ENCODE peak calls at places on chromosome 2, in seven cellular contexts. One of them, this sample, is unnamed.

GRCh38 chr2:71082402-71083252 is 14.2 kb downstream of the NAGK start:
- DNase-seq in A549: no peak
- DNase-seq in SK-N-SH: no peak
- DNase-seq in GM12878: no peak
- DNase-seq in K562: no peak
- DNase-seq in GM23338: no peak
- DNase-seq in HCT116: no peak
- DNase-seq in this sample: no peak

GRCh38 chr2:231364061-231364460 is 31.4 kb upstream of the B3GNT7 start:
- DNase-seq in A549: no peak
- DNase-seq in SK-N-SH: no peak
- DNase-seq in GM12878: no peak
- DNase-seq in K562: no peak
- DNase-seq in GM23338: no peak
- DNase-seq in HCT116: no peak
- DNase-seq in this sample: no peak

GRCh38 chr2:102103992-102104871 is 38.3 kb upstream of the IL1R1 start:
- DNase-seq in A549: no peak
- DNase-seq in SK-N-SH: no peak
- DNase-seq in GM12878: peak
- DNase-seq in K562: no peak
- DNase-seq in GM23338: no peak
- DNase-seq in HCT116: no peak
- DNase-seq in this sample: peak

GRCh38 chr2:226030369-226031077 is 631.0 kb downstream of the NYAP2 start:
- DNase-seq in A549: no peak
- DNase-seq in SK-N-SH: peak
- DNase-seq in GM12878: no peak
- DNase-seq in K562: no peak
- DNase-seq in GM23338: peak
- DNase-seq in HCT116: peak
- DNase-seq in this sample: peak

GRCh38 chr2:234669611-234670010 is 172.7 kb upstream of the ARL4C start:
- DNase-seq in A549: no peak
- DNase-seq in SK-N-SH: no peak
- DNase-seq in GM12878: no peak
- DNase-seq in K562: no peak
- DNase-seq in GM23338: peak
- DNase-seq in HCT116: no peak
- DNase-seq in this sample: no peak

GRCh38 chr2:116319935-116320334 is 1494.6 kb upstream of the DDX18 start:
- DNase-seq in A549: no peak
- DNase-seq in SK-N-SH: no peak
- DNase-seq in GM12878: no peak
- DNase-seq in K562: no peak
- DNase-seq in GM23338: peak
- DNase-seq in HCT116: no peak
- DNase-seq in this sample: no peak

GRCh38 chr2:234492687-234493086 is 4.2 kb downstream of the ARL4C start:
- DNase-seq in A549: no peak
- DNase-seq in SK-N-SH: no peak
- DNase-seq in GM12878: no peak
- DNase-seq in K562: no peak
- DNase-seq in GM23338: no peak
- DNase-seq in HCT116: no peak
- DNase-seq in this sample: no peak

GRCh38 chr2:72263781-72264060 is 116.1 kb upstream of the CYP26B1 start:
- DNase-seq in A549: no peak
- DNase-seq in SK-N-SH: no peak
- DNase-seq in GM12878: no peak
- DNase-seq in K562: no peak
- DNase-seq in GM23338: no peak
- DNase-seq in HCT116: no peak
- DNase-seq in this sample: no peak

GRCh38 chr2:239149501-239149900 is 251.3 kb downstream of the HDAC4 start:
- DNase-seq in A549: no peak
- DNase-seq in SK-N-SH: no peak
- DNase-seq in GM12878: no peak
- DNase-seq in K562: no peak
- DNase-seq in GM23338: no peak
- DNase-seq in HCT116: no peak
- DNase-seq in this sample: no peak

GRCh38 chr2:95377216-95377530 is 25.3 kb upstream of the FAHD2A start:
- DNase-seq in A549: no peak
- DNase-seq in SK-N-SH: no peak
- DNase-seq in GM12878: no peak
- DNase-seq in K562: no peak
- DNase-seq in GM23338: no peak
- DNase-seq in HCT116: no peak
- DNase-seq in this sample: no peak

GRCh38 chr2:20916604-20917286 is 93.8 kb upstream of the LDAH start:
- DNase-seq in A549: peak
- DNase-seq in SK-N-SH: peak
- DNase-seq in GM12878: no peak
- DNase-seq in K562: no peak
- DNase-seq in GM23338: peak
- DNase-seq in HCT116: no peak
- DNase-seq in this sample: no peak

GRCh38 chr2:71671203-71671602 is 217.8 kb downstream of the DYSF start:
- DNase-seq in A549: no peak
- DNase-seq in SK-N-SH: peak
- DNase-seq in GM12878: no peak
- DNase-seq in K562: no peak
- DNase-seq in GM23338: no peak
- DNase-seq in HCT116: no peak
- DNase-seq in this sample: no peak

GRCh38 chr2:200585730-200586643 is at the start of gene AOX1:
- DNase-seq in A549: no peak
- DNase-seq in SK-N-SH: peak
- DNase-seq in GM12878: no peak
- DNase-seq in K562: no peak
- DNase-seq in GM23338: peak
- DNase-seq in HCT116: no peak
- DNase-seq in this sample: no peak

GRCh38 chr2:28592481-28592880 is 96.6 kb downstream of the PLB1 start:
- DNase-seq in A549: no peak
- DNase-seq in SK-N-SH: no peak
- DNase-seq in GM12878: no peak
- DNase-seq in K562: no peak
- DNase-seq in GM23338: no peak
- DNase-seq in HCT116: no peak
- DNase-seq in this sample: no peak

GRCh38 chr2:128069769-128070168 is 21.2 kb upstream of the UGGT1 start:
- DNase-seq in A549: no peak
- DNase-seq in SK-N-SH: no peak
- DNase-seq in GM12878: no peak
- DNase-seq in K562: no peak
- DNase-seq in GM23338: no peak
- DNase-seq in HCT116: no peak
- DNase-seq in this sample: no peak

GRCh38 chr2:30433902-30434301 is 13.1 kb upstream of the LCLAT1 start:
- DNase-seq in A549: no peak
- DNase-seq in SK-N-SH: no peak
- DNase-seq in GM12878: no peak
- DNase-seq in K562: no peak
- DNase-seq in GM23338: peak
- DNase-seq in HCT116: no peak
- DNase-seq in this sample: no peak

GRCh38 chr2:118855451-118856279 is 8.2 kb upstream of the EN1 start:
- DNase-seq in A549: peak
- DNase-seq in SK-N-SH: peak
- DNase-seq in GM12878: no peak
- DNase-seq in K562: peak
- DNase-seq in GM23338: peak
- DNase-seq in HCT116: peak
- DNase-seq in this sample: peak
- TF ChIP-seq REST in A549: no peak
- TF ChIP-seq REST in SK-N-SH: no peak
- TF ChIP-seq REST in GM12878: no peak
- TF ChIP-seq REST in K562: no peak
- TF ChIP-seq REST in GM23338: no peak
- TF ChIP-seq REST in HCT116: no peak
- TF ChIP-seq REST in this sample: no peak

DNA sequence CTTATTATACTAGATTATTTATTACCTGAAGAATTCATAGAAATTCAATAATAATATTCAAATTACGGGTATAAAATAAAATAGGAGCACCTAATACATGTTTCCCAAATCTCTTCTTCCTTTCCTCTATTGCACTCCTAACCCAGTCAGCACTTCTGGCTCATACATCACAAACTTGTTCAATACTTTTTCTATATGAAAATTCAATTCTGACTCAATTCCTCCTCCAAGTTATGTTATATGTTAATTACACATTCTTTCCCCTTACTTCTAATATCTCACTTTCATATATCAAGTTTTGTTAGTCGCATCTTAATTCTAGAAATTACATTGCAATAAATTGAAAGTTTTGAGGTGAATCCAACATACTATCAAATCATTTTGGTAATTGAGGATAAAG is 17.9 kb upstream of the COL3A1 start:
- DNase-seq in A549: no peak
- DNase-seq in SK-N-SH: no peak
- DNase-seq in GM12878: no peak
- DNase-seq in K562: no peak
- DNase-seq in GM23338: no peak
- DNase-seq in HCT116: no peak
- DNase-seq in this sample: no peak
- TF ChIP-seq CTCF in A549: no peak
- TF ChIP-seq CTCF in SK-N-SH: no peak
- TF ChIP-seq CTCF in GM12878: no peak
- TF ChIP-seq CTCF in K562: no peak
- TF ChIP-seq CTCF in GM23338: no peak
- TF ChIP-seq CTCF in HCT116: no peak
- TF ChIP-seq CTCF in this sample: no peak

GRCh38 chr2:126664234-126664633 is 8.3 kb downstream of the GYPC start:
- DNase-seq in A549: no peak
- DNase-seq in SK-N-SH: no peak
- DNase-seq in GM12878: peak
- DNase-seq in K562: no peak
- DNase-seq in GM23338: no peak
- DNase-seq in HCT116: no peak
- DNase-seq in this sample: no peak
- TF ChIP-seq REST in A549: no peak
- TF ChIP-seq REST in SK-N-SH: no peak
- TF ChIP-seq REST in GM12878: no peak
- TF ChIP-seq REST in K562: no peak
- TF ChIP-seq REST in GM23338: no peak
- TF ChIP-seq REST in HCT116: no peak
- TF ChIP-seq REST in this sample: no peak

DNA sequence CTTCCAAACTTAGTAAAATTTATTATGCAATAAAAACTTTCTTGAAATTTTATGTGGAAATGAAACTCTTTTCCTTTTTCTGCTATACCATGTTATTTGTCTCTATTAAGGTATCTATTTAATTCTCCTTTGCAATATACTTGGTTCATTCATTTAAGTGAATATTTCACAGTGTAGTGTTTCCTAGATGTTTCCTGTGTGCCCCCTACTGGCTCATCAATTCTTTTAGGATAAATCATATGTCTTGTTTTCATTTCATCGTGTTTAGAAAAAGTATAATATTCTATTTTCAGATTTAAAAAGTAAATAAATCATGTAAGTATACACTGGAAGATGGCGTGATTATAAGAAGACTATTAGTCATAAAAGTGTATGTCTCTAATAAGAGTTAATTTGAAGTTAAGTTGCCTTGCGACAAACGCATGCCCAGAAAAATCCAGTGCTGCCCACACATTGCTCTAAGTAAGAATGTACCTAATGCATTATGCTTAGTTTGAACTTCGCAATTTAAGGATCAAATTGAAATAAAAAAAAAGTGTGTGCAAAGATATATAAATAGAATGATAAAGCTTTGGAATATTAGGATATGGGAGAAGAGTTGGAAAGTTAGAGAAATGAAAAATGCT is 525.4 kb downstream of the KCNJ3 start:
- DNase-seq in A549: peak
- DNase-seq in SK-N-SH: peak
- DNase-seq in GM12878: no peak
- DNase-seq in K562: no peak
- DNase-seq in GM23338: peak
- DNase-seq in HCT116: peak
- DNase-seq in this sample: no peak
- TF ChIP-seq CTCF in A549: peak
- TF ChIP-seq CTCF in SK-N-SH: peak
- TF ChIP-seq CTCF in GM12878: peak
- TF ChIP-seq CTCF in K562: peak
- TF ChIP-seq CTCF in GM23338: peak
- TF ChIP-seq CTCF in HCT116: peak
- TF ChIP-seq CTCF in this sample: no peak